ENCODE peak calls at places on chromosomes 3 and 15, in four cellular contexts. A is uterus, J is Peyer's patch, H is adrenal gland. S is an unnamed sample.

GRCh38 chr3:30310251-30310954 is 296.0 kb upstream of the TGFBR2 start:
- DNase-seq in A (no peak), J (no peak), H (no peak), S (no peak)

GRCh38 chr3:188294823-188295487 is 141.0 kb downstream of the LPP start:
- DNase-seq in A (no peak), J (no peak), H (peak; percentile 42), S (peak; percentile 53)

GRCh38 chr3:29171583-29171990 is 109.3 kb upstream of the RBMS3 start:
- DNase-seq in A (no peak), J (no peak), H (no peak), S (no peak)

GRCh38 chr15:33154366-33155166 is 39.9 kb downstream of the FMN1 start:
- DNase-seq in A (no peak), J (no peak), H (peak; percentile 40), S (peak; percentile 37)

GRCh38 chr3:14451844-14452533 is 49.6 kb downstream of the SLC6A6 start:
- DNase-seq in A (peak; percentile 91), J (no peak), H (peak; percentile 74), S (peak; percentile 84)

GRCh38 chr15:89926158-89926557 is 13.4 kb upstream of the ARPIN start:
- DNase-seq in A (no peak), J (no peak), H (no peak), S (no peak)

GRCh38 chr3:25471081-25471768 is 43.2 kb downstream of the RARB start:
- DNase-seq in A (no peak), J (no peak), H (no peak), S (no peak)

GRCh38 chr15:69297642-69298353 is 914 bp upstream of the PAQR5 start:
- DNase-seq in A (no peak), J (peak; percentile 30), H (no peak), S (no peak)

GRCh38 chr15:58212909-58213526 is 74.8 kb downstream of the AQP9 start:
- DNase-seq in A (no peak), J (no peak), H (peak; percentile 53), S (no peak)

GRCh38 chr15:52717924-52718323 is 38.7 kb upstream of the ATOSA start:
- DNase-seq in A (no peak), J (no peak), H (no peak), S (no peak)

GRCh38 chr15:39622660-39623549 is 42.0 kb downstream of the THBS1 start:
- DNase-seq in A (no peak), J (no peak), H (no peak), S (no peak)

GRCh38 chr15:68298882-68299381 is 21.4 kb downstream of the FEM1B start:
- DNase-seq in A (peak; percentile 30), J (no peak), H (no peak), S (no peak)

GRCh38 chr3:194575484-194576210 is 57.6 kb downstream of the TMEM44 start:
- DNase-seq in A (no peak), J (no peak), H (no peak), S (no peak)

GRCh38 chr15:66707310-66708160 is 5.5 kb downstream of the SMAD6 start:
- DNase-seq in A (peak; percentile 61), J (peak; percentile 66), H (no peak), S (no peak)

GRCh38 chr3:30658328-30659052 is 52.1 kb downstream of the TGFBR2 start:
- DNase-seq in A (no peak), J (no peak), H (no peak), S (no peak)

GRCh38 chr15:29789871-29790270 is 32.4 kb downstream of the TJP1 start:
- DNase-seq in A (no peak), J (no peak), H (no peak), S (no peak)

GRCh38 chr3:98110191-98110908 is 20.2 kb upstream of the OR5H1 start:
- DNase-seq in A (no peak), J (no peak), H (no peak), S (no peak)

GRCh38 chr15:73380661-73381060 is 11.9 kb upstream of the HCN4 start:
- DNase-seq in A (no peak), J (no peak), H (no peak), S (no peak)

GRCh38 chr15:74988007-74988800 is 7.2 kb upstream of the SCAMP5 start:
- DNase-seq in A (no peak), J (peak; percentile 61), H (peak; percentile 41), S (no peak)

GRCh38 chr3:49183873-49184272 is 12.5 kb downstream of the KLHDC8B start:
- DNase-seq in A (no peak), J (no peak), H (peak; percentile 65), S (no peak)

GRCh38 chr3:123842711-123843110 is 41.4 kb downstream of the MYLK start:
- DNase-seq in A (no peak), J (no peak), H (no peak), S (no peak)

GRCh38 chr15:58048261-58048660 is 17.2 kb downstream of the ALDH1A2 start:
- DNase-seq in A (no peak), J (no peak), H (no peak), S (no peak)

GRCh38 chr15:73983211-73983727 is 8.8 kb downstream of the STOML1 start:
- DNase-seq in A (peak; percentile 63), J (no peak), H (peak; percentile 83), S (no peak)

GRCh38 chr15:68633181-68634121 is 54.7 kb downstream of the CORO2B start:
- DNase-seq in A (no peak), J (peak; percentile 46), H (no peak), S (no peak)

GRCh38 chr15:43702174-43702573 is 8.5 kb downstream of the CKMT1A start:
- DNase-seq in A (no peak), J (no peak), H (no peak), S (no peak)

GRCh38 chr3:131794766-131795381 is 239.9 kb downstream of the CPNE4 start:
- DNase-seq in A (no peak), J (no peak), H (peak; percentile 37), S (peak; percentile 18)

GRCh38 chr3:42256135-42256819 is 9.7 kb downstream of the CCK start:
- DNase-seq in A (no peak), J (no peak), H (no peak), S (peak; percentile 42)

GRCh38 chr3:43468141-43468540 is 153.7 kb downstream of the ANO10 start:
- DNase-seq in A (no peak), J (no peak), H (no peak), S (no peak)

GRCh38 chr15:80825361-80826030 is 46.3 kb downstream of the CEMIP start:
- DNase-seq in A (no peak), J (no peak), H (no peak), S (no peak)

GRCh38 chr15:71562251-71562650 is 248.1 kb upstream of the NR2E3 start:
- DNase-seq in A (no peak), J (no peak), H (no peak), S (no peak)

GRCh38 chr15:57444877-57445513 is 68.7 kb downstream of the CGNL1 start:
- DNase-seq in A (no peak), J (no peak), H (no peak), S (no peak)

GRCh38 chr15:59008086-59008485 is 20.6 kb downstream of the RNF111 start:
- DNase-seq in A (no peak), J (no peak), H (no peak), S (no peak)

DNA sequence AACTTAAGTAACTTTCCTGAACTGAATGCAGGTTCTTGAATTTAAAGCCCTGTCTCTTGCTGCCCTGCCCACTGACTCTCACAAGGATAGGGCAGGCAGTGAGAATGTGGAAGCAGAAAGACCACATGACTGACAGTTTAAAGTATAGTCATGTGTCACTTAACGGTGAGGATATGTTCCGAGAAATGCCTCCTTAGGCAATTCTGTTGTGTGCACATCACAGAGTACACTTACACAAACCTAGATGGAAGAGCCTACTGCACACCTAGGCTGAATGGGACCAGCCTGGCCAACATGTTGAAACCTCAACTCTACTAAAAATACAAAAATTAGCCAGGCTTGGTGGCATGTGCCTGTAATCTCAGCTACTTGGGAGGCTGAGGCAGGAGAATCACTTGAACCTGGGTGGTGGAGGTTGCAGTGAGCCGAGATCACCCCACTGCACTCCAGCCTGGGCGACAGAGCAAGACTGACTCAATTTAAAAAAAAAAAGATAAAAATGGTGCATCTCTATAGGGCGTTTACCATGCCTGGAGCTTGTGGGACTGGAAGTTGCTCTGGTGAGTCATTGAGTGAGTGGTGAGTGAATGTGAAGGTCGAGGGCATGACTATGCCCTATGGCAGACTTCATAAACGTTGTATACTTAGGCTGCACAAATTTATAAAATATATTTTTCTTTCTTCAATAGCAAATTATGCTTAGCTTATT is 18.9 kb upstream of the COPG1 start:
- DNase-seq in A (no peak), J (no peak), H (peak; percentile 56), S (peak; percentile 63)
- TF ChIP-seq POLR2A in A (no peak), J (no peak), H (peak; percentile 25), S (no peak)

GRCh38 chr3:53806182-53807116 is 39.8 kb downstream of the CHDH start:
- DNase-seq in A (no peak), J (peak; percentile 53), H (peak; percentile 15), S (peak; percentile 62)
- TF ChIP-seq POLR2A in A (no peak), J (peak; percentile 28), H (no peak), S (peak; percentile 7)

GRCh38 chr3:9897408-9898372 is 5.0 kb upstream of the IL17RE start:
- DNase-seq in A (no peak), J (peak; percentile 66), H (peak; percentile 66), S (no peak)
- TF ChIP-seq POLR2A in A (no peak), J (peak; percentile 61), H (peak; percentile 23), S (no peak)

DNA sequence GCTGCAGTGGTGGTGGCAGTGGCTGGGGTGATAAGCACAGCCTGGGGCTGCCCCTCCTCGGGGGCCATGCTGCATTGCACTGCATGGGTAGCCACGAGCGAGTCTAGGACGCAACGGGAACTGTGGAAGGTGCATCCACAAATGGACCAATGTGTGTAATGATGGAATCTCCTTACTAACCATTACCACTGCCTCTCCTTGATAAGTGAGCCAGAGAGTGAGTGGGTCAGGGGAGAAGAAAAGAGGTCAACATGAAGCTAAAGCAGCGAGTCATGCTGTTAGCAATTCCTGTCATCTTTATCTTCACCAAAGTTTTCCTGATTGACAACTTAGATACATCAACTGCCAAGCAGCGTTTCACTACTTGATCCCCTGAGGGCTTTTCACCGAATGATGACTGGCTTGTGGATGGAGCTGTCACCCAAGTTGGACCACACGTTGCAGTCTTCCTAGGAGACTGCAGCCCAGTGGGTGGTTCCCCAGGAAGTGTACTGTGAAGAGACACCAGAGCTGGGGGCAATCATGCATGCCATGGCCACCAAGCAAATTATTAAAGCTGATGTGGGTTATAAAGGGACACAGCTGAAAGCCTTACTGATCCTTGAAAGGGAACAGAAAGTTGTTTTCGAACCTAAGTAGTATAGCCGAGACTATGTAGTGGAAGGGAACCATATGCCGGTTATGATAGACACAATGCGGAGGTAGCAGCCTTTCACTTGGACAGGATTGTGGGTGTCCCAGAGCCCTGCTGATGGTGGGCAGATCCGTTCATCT is 20.6 kb downstream of the SAMD7 start:
- DNase-seq in A (no peak), J (no peak), H (no peak), S (no peak)
- TF ChIP-seq POLR2A in A (no peak), J (no peak), H (no peak), S (no peak)

S was measured in H54.